ENCODE peak calls at places on chromosomes 13 and 19, in eight cellular contexts. Q is NB4; N is stimulated activated CD4-positive, alpha-beta T cell treated with anti-CD3 and anti-CD28 coated beads, Interleukin-2, amount 100 ng/mL, for 24 hours; Y is HEK293T; W is fibroblast of pulmonary artery; M is head of caudate nucleus; I is BE2C; X is hepatocyte. O is an unnamed sample.

GRCh38 chr13:65330287-65330686 is 1899.8 kb downstream of the PCDH9 start:
- DNase-seq in Q (no peak), N (no peak), Y (no peak), W (no peak), M (no peak), I (no peak), X (no peak), O (no peak)

GRCh38 chr19:36142046-36142445 is 2.2 kb downstream of the CAPNS1 start:
- DNase-seq in Q (no peak), N (no peak), Y (no peak), W (no peak), M (no peak), I (no peak), X (no peak), O (no peak)

GRCh38 chr19:47374876-47375693 is 26.0 kb downstream of the DHX34 start:
- DNase-seq in Q (peak), N (no peak), Y (no peak), W (no peak), M (no peak), I (no peak), X (no peak), O (no peak)

GRCh38 chr19:37361994-37362393 is 8.9 kb upstream of the ZNF527 start:
- DNase-seq in Q (no peak), N (no peak), Y (no peak), W (peak), M (no peak), I (no peak), X (no peak), O (no peak)

GRCh38 chr13:49679244-49679643 is 12.0 kb downstream of the EBPL start:
- DNase-seq in Q (peak), N (no peak), Y (no peak), W (peak), M (no peak), I (no peak), X (peak), O (no peak)

GRCh38 chr19:4354897-4355296 is 11.5 kb downstream of the MPND start:
- DNase-seq in Q (no peak), N (no peak), Y (no peak), W (no peak), M (no peak), I (no peak), X (peak), O (no peak)

GRCh38 chr13:46296465-46296822 is 84.7 kb downstream of the LRRC63 start:
- DNase-seq in Q (no peak), N (no peak), Y (no peak), W (no peak), M (no peak), I (no peak), X (no peak), O (no peak)

GRCh38 chr19:23406716-23407115 is 11.4 kb upstream of the ZNF91 start:
- DNase-seq in Q (no peak), N (no peak), Y (no peak), W (no peak), M (no peak), I (no peak), X (no peak), O (peak)

GRCh38 chr13:32284927-32285632 is 30.1 kb downstream of the ZAR1L start:
- DNase-seq in Q (no peak), N (no peak), Y (no peak), W (peak), M (no peak), I (no peak), X (no peak), O (no peak)

GRCh38 chr13:19961484-19961883 is 3.0 kb downstream of the ZMYM2 start:
- DNase-seq in Q (no peak), N (no peak), Y (no peak), W (peak), M (no peak), I (no peak), X (no peak), O (no peak)

GRCh38 chr13:71316964-71317363 is 550.0 kb downstream of the DACH1 start:
- DNase-seq in Q (no peak), N (no peak), Y (no peak), W (no peak), M (no peak), I (peak), X (peak), O (no peak)

GRCh38 chr13:26046639-26047038 is 5.2 kb downstream of the SHISA2 start:
- DNase-seq in Q (no peak), N (no peak), Y (no peak), W (no peak), M (no peak), I (no peak), X (no peak), O (no peak)

GRCh38 chr19:58227964-58228583 is 640 bp upstream of the ZNF544 start:
- DNase-seq in Q (peak), N (no peak), Y (no peak), W (no peak), M (no peak), I (no peak), X (no peak), O (no peak)

GRCh38 chr19:7417671-7418324 is 69.1 kb downstream of the ARHGEF18 start:
- DNase-seq in Q (no peak), N (no peak), Y (no peak), W (peak), M (no peak), I (no peak), X (peak), O (no peak)

GRCh38 chr19:4473708-4474503 is 1.8 kb downstream of the HDGFL2 start:
- DNase-seq in Q (no peak), N (no peak), Y (no peak), W (no peak), M (no peak), I (no peak), X (no peak), O (no peak)

GRCh38 chr13:45398862-45399261 is 19.3 kb downstream of the SLC25A30 start:
- DNase-seq in Q (no peak), N (no peak), Y (no peak), W (no peak), M (no peak), I (no peak), X (no peak), O (peak)

GRCh38 chr13:100443278-100443997 is 145.2 kb downstream of the GGACT start:
- DNase-seq in Q (no peak), N (no peak), Y (no peak), W (no peak), M (no peak), I (no peak), X (no peak), O (no peak)

GRCh38 chr13:37701972-37702371 is 103.4 kb upstream of the POSTN start:
- DNase-seq in Q (no peak), N (no peak), Y (no peak), W (peak), M (no peak), I (no peak), X (peak), O (peak)

GRCh38 chr13:28822801-28823200 is 2.7 kb downstream of the MTUS2 start:
- DNase-seq in Q (no peak), N (no peak), Y (no peak), W (no peak), M (peak), I (no peak), X (no peak), O (no peak)